ENCODE peak calls at places on chromosomes 6 and 20, in four cellular contexts. O is psoas muscle, G is caudate nucleus, U is substantia nigra. T is an unnamed sample.

GRCh38 chr20:62804632-62805364 is at the start of gene OGFR:
- DNase-seq in O (peak), G (no peak), U (no peak), T (no peak)

GRCh38 chr6:139531716-139532115 is 157.3 kb upstream of the CITED2 start:
- DNase-seq in O (no peak), G (no peak), U (no peak), T (no peak)

GRCh38 chr6:138307816-138308727 is 69.6 kb upstream of the SMIM28 start:
- DNase-seq in O (peak), G (no peak), U (peak), T (peak)

GRCh38 chr6:167776906-167777645 is 49.6 kb upstream of the AFDN start:
- DNase-seq in O (no peak), G (no peak), U (no peak), T (no peak)

GRCh38 chr6:36443951-36444428 is 1.2 kb downstream of the KCTD20 start:
- DNase-seq in O (no peak), G (no peak), U (no peak), T (no peak)

GRCh38 chr20:62462976-62463592 is 12.7 kb downstream of the GATA5 start:
- DNase-seq in O (no peak), G (no peak), U (no peak), T (no peak)

GRCh38 chr6:161917645-161918044 is 643.8 kb upstream of the AGPAT4 start:
- DNase-seq in O (no peak), G (no peak), U (no peak), T (no peak)

GRCh38 chr20:51354191-51354768 is 188.2 kb downstream of the NFATC2 start:
- DNase-seq in O (no peak), G (no peak), U (no peak), T (no peak)

GRCh38 chr6:24139080-24139479 is 13.1 kb downstream of the NRSN1 start:
- DNase-seq in O (no peak), G (no peak), U (no peak), T (no peak)

GRCh38 chr20:831251-831650 is 2.3 kb upstream of the FAM110A start:
- DNase-seq in O (no peak), G (no peak), U (no peak), T (no peak)

GRCh38 chr20:44993343-44993742 is 27.0 kb downstream of the STK4 start:
- DNase-seq in O (no peak), G (no peak), U (no peak), T (no peak)

GRCh38 chr20:15196580-15197255 is 859.3 kb upstream of the FLRT3 start:
- DNase-seq in O (no peak), G (no peak), U (no peak), T (no peak)

GRCh38 chr6:3769610-3770009 is 18.1 kb upstream of the PXDC1 start:
- DNase-seq in O (no peak), G (no peak), U (no peak), T (no peak)

GRCh38 chr6:72579865-72580264 is 42.0 kb upstream of the KCNQ5 start:
- DNase-seq in O (no peak), G (no peak), U (no peak), T (no peak)

GRCh38 chr20:25191051-25191450 is 4.5 kb upstream of the ENTPD6 start:
- DNase-seq in O (no peak), G (no peak), U (no peak), T (no peak)

GRCh38 chr6:71889366-71889765 is 3.0 kb downstream of the RIMS1 start:
- DNase-seq in O (no peak), G (no peak), U (no peak), T (no peak)

GRCh38 chr20:10282930-10283556 is 64.4 kb downstream of the SNAP25 start:
- DNase-seq in O (no peak), G (no peak), U (no peak), T (no peak)

GRCh38 chr6:74133073-74133472 is 437.1 kb downstream of the CD109 start:
- DNase-seq in O (no peak), G (no peak), U (no peak), T (no peak)

GRCh38 chr6:106446287-106446885 is 85.9 kb downstream of the CRYBG1 start:
- DNase-seq in O (no peak), G (no peak), U (no peak), T (no peak)

GRCh38 chr6:32974541-32975308 is 6.3 kb downstream of the BRD2 start:
- DNase-seq in O (no peak), G (no peak), U (no peak), T (no peak)
- H3K27ac ChIP-seq in O (no peak), G (no peak), U (peak), T (no peak)

GRCh38 chr6:14151773-14152172 is 34.2 kb downstream of the CD83 start:
- DNase-seq in O (no peak), G (no peak), U (no peak), T (no peak)

GRCh38 chr6:14148471-14148870 is 30.9 kb downstream of the CD83 start:
- DNase-seq in O (no peak), G (no peak), U (no peak), T (no peak)

GRCh38 chr6:14149053-14149746 is 31.6 kb downstream of the CD83 start:
- DNase-seq in O (no peak), G (no peak), U (no peak), T (no peak)

GRCh38 chr6:14147891-14148290 is 30.3 kb downstream of the CD83 start:
- DNase-seq in O (no peak), G (no peak), U (no peak), T (no peak)

DNA sequence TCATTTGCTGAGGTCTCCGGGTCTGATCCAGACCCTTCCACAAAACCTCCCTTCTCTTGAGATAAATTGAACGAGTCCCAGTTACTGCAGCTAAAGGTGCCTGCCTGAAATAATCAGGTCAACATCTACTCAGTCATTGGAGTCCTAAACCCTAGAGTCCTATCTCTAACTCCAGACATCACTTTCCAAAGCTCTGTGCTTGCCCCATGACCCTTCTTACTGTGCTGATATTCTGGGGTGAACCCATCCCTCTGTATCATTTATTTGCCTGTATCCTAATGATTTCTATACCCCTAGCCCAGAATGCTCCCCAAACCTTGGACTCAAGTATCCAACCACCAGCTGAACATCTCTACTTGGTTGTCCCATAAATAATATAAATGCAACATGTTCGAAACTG is 35.7 kb downstream of the CD83 start:
- DNase-seq in O (no peak), G (no peak), U (no peak), T (no peak)
- H3K27ac ChIP-seq in O (no peak), G (no peak), U (no peak), T (no peak)

GRCh38 chr20:63900373-63900772 is 5.4 kb downstream of the DNAJC5 start:
- DNase-seq in O (no peak), G (no peak), U (no peak), T (no peak)
- H3K27ac ChIP-seq in O (no peak), G (no peak), U (no peak), T (no peak)

DNA sequence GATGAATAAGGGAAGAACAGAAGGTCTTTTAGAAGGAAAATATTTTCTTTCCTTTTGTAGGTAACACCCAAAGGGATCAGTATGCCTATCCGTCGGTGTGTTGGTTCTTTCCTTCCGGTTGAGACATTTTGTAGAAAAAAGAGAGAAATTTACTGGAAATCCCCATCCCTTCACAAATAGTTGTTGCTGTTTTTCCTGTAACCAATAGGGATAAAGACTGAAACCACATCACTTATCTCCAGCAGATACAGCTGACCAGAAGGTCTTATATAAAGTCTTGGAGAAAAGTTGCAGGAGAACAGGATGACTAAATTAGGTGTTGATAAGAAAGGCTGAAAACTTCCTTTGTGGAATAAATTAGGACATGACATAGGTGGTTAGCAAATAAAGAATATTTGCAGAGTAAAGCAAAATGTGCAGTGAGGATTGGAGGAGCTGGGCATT is 14.8 kb upstream of the HLA-DRB1 start:
- DNase-seq in O (no peak), G (no peak), U (no peak), T (no peak)
- H3K27ac ChIP-seq in O (no peak), G (peak), U (no peak), T (no peak)